ENCODE peak calls at places on chromosomes 11 and 22, in eight cellular contexts. U is brain microvascular endothelial cell, E is AG09309, R is AG04450, P is heart left ventricle, D is adipocyte, N is HCT116, L is foreskin fibroblast. K is an unnamed sample.

GRCh38 chr22:27761652-27762051 is 39.9 kb downstream of the MN1 start:
- DNase-seq in U (no peak), R (no peak), D (no peak), N (no peak), E (no peak), L (no peak), P (no peak), K (no peak)

GRCh38 chr22:48579035-48579914 is 1248.4 kb downstream of the BRD1 start:
- DNase-seq in N (no peak), L (peak; percentile 9), E (no peak), P (no peak), R (no peak), D (no peak), U (no peak), K (no peak)

GRCh38 chr11:117663389-117663788 is 133.6 kb downstream of the DSCAML1 start:
- DNase-seq in E (no peak), L (no peak), N (no peak), D (no peak), R (no peak), P (no peak), U (no peak), K (no peak)

GRCh38 chr11:22922672-22923071 is 62.4 kb upstream of the CCDC179 start:
- DNase-seq in P (no peak), N (no peak), U (no peak), E (no peak), R (no peak), L (no peak), D (no peak), K (no peak)

GRCh38 chr22:38756631-38757463 is 1.0 kb upstream of the SUN2 start:
- DNase-seq in N (no peak), L (no peak), D (no peak), U (no peak), P (no peak), E (no peak), R (no peak), K (no peak)

GRCh38 chr11:18365736-18366135 is 28.6 kb upstream of the LDHA start:
- DNase-seq in L (no peak), U (no peak), P (no peak), N (no peak), R (no peak), E (no peak), D (no peak), K (no peak)

GRCh38 chr22:40193429-40194421 is 16.0 kb downstream of the TNRC6B start:
- DNase-seq in E (no peak), R (no peak), N (no peak), P (no peak), L (peak; percentile 57), D (peak; percentile 33), U (no peak), K (peak; percentile 57)

GRCh38 chr22:45526768-45527360 is 24.2 kb downstream of the FBLN1 start:
- DNase-seq in D (no peak), E (no peak), U (no peak), N (no peak), L (peak; percentile 73), P (no peak), R (no peak), K (no peak)

GRCh38 chr11:43681543-43681942 is 1.0 kb downstream of the HSD17B12 start:
- DNase-seq in E (no peak), L (peak; percentile 16), R (no peak), P (no peak), D (no peak), U (no peak), N (no peak), K (peak; percentile 39)
- H3K4me3 ChIP-seq in E (peak overlapping the region; percentile 61), L (peak overlapping the region; percentile 96), R (peak overlapping the region; percentile 85), P (peak overlapping the region; percentile 88), D (peak overlapping the region; percentile 99), U (peak overlapping the region; percentile 91), N (peak overlapping the region; percentile 96), K (peak overlapping the region; percentile 83)

DNA sequence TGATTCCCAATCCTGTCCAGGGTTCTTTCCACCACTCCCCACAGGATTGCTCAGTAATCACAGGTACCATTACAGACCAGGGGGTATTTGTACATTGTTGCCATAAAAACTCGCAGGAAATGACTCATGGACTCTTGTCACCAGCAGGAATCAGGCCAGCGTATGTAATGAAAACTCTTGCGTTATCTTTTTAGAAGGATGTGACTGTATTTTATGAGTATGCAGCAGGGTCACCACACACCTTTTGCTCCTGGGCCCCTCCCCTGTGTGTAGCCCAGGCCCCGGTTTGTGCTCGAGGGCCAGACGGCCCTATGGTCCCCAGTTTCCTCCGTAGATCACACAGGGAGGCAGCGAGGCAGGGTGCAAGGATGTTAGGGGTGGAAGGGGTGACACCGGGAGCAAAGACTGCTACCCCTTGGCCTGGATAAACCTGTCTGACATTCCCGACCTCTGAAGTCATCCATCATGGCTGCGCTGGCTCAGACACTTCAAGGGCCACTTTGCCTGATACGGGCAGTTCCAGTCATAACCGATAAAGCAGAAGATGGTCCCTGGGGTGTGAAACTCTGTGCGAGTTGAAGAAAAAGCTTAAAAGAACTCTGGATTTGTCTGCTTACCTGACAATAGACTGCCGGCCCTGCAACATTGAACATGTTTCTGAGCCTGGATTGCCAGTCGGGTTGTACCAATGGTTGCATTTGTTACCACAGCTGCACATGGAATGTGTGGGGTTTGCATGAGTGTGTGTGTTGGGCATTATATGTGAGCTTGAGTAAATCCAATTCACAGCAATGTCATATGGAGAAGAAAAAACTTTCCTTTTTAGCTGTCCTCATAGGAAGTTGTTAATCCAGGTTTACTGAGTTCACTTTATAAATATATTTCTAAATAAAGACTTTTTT is 57.0 kb downstream of the MICAL2 start:
- DNase-seq in D (peak; percentile 69), P (peak; percentile 40), E (no peak), L (peak; percentile 82), R (no peak), U (peak; percentile 94), N (peak; percentile 95), K (peak; percentile 87)
- H3K4me3 ChIP-seq in D (no peak overlapping the region), P (no peak overlapping the region), E (no peak overlapping the region), L (no peak overlapping the region), R (no peak overlapping the region), U (no peak overlapping the region), N (peak overlapping the region; percentile 47), K (no peak overlapping the region)

GRCh38 chr11:6610591-6610990 is 1.4 kb downstream of the TAF10 start:
- DNase-seq in D (no peak), R (no peak), N (no peak), U (no peak), P (no peak), L (no peak), E (no peak), K (no peak)
- H3K4me3 ChIP-seq in D (peak overlapping the region; percentile 88), R (peak overlapping the region; percentile 74), N (peak overlapping the region; percentile 92), U (peak overlapping the region; percentile 74), P (peak overlapping the region; percentile 93), L (peak overlapping the region; percentile 64), E (peak overlapping the region; percentile 65), K (peak overlapping the region; percentile 80)

DNA sequence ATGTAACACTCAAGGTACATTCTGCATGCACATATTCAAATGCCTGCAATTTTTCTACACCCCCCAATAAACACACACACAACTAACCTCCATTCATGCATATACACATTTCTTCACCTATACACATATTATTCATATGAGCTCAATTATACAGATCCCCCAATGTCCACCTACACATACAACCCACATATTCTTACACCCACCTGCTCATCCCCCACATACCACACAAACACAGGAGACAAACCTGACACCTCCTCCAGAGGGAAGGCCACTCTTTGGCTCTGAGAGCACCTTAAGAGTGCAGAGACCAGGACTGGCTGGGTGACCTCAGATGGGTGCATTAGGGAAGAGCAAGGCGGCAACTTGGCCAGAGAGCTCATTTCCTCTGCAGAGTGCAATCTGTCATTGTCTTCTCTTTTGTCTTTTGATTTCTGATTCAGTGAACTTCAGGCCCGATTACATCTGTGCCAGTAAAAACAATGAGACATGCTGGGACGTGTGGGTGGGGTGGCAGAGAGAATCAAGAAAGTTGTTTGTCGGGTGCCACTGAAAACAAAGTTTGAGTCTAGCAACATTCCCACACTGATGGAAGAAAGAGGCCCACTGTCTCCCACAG is 208.4 kb downstream of the NXPE2 start:
- DNase-seq in L (no peak), N (no peak), R (no peak), D (no peak), E (no peak), U (no peak), P (no peak), K (no peak)
- H3K4me3 ChIP-seq in L (no peak overlapping the region), N (no peak overlapping the region), R (no peak overlapping the region), D (no peak overlapping the region), E (no peak overlapping the region), U (no peak overlapping the region), P (no peak overlapping the region), K (no peak overlapping the region)

GRCh38 chr11:66328036-66328306 is 8.3 kb downstream of the RIN1 start:
- DNase-seq in R (no peak), U (no peak), P (no peak), E (no peak), L (peak; percentile 76), D (no peak), N (no peak), K (no peak)
- H3K4me3 ChIP-seq in R (no peak overlapping the region), U (no peak overlapping the region), P (no peak overlapping the region), E (no peak overlapping the region), L (no peak overlapping the region), D (peak overlapping the region; percentile 7), N (no peak overlapping the region), K (no peak overlapping the region)

DNA sequence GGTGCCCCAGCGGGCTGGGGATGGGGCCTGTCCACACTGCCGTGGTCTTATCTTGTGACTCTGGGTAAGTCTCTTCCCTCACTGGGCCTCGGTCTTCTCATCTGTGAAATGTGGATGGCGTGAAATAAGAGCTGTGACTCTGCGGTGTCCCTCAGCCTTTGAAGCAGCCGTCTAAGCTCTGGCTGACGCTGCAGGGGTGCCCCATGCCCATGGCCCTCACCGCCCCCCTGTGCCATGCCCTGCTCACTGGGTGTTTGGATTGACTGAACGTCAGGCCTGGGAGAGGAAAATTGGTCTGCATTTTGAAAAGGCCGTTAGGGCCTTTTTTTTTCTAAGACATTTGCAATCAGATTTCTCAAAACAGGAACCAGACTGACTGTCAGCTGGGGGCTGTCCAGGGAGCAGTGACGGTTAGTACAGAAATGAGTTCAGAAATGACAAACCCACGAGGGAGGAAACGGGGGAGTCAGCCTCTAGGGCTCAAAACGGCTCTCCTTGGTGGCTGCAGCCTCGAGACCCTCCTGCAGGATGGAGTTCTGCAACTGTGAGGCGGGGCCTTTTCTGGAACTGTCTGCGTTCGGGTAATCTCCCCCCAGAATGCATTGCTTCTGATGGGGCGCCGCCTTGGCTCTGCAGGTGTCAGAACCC is 1.9 kb downstream of the GRK2 start:
- DNase-seq in U (no peak), L (no peak), P (no peak), R (no peak), D (no peak), N (no peak), E (no peak), K (no peak)
- H3K4me3 ChIP-seq in U (no peak overlapping the region), L (peak overlapping the region; percentile 85), P (peak overlapping the region; percentile 99), R (peak overlapping the region; percentile 80), D (peak overlapping the region; percentile 94), N (peak overlapping the region; percentile 98), E (peak overlapping the region; percentile 83), K (peak overlapping the region; percentile 83)

K was measured in fibroblast of the aortic adventitia.